ENCODE peak calls at places on chromosomes 12 and 14, in six cellular contexts. One of them, this sample, is unnamed.

GRCh38 chr12:51823875-51824565 is 24.5 kb downstream of the FIGNL2 start:
- DNase-seq in HepG2: peak; percentile 59
- DNase-seq in mammary epithelial cell: peak; percentile 57
- DNase-seq in fibroblast of lung: peak; percentile 57
- DNase-seq in GM23338: peak; percentile 86
- DNase-seq in hepatocyte: peak; percentile 82
- DNase-seq in this sample: no peak

GRCh38 chr12:107379852-107380567 is 286.7 kb upstream of the CRY1 start:
- DNase-seq in fibroblast of lung: peak; percentile 47
- DNase-seq in mammary epithelial cell: peak; percentile 76
- DNase-seq in GM23338: no peak
- DNase-seq in hepatocyte: peak; percentile 51
- DNase-seq in HepG2: peak; percentile 67
- DNase-seq in this sample: no peak

GRCh38 chr12:55942055-55942454 is 11.1 kb downstream of the DGKA start:
- DNase-seq in HepG2: no peak
- DNase-seq in fibroblast of lung: no peak
- DNase-seq in GM23338: no peak
- DNase-seq in hepatocyte: no peak
- DNase-seq in mammary epithelial cell: no peak
- DNase-seq in this sample: no peak

GRCh38 chr12:12926571-12927071 is 25.3 kb downstream of the GPRC5D start:
- DNase-seq in HepG2: no peak
- DNase-seq in hepatocyte: no peak
- DNase-seq in GM23338: no peak
- DNase-seq in mammary epithelial cell: no peak
- DNase-seq in fibroblast of lung: peak; percentile 41
- DNase-seq in this sample: no peak

GRCh38 chr12:28527631-28528249 is 337.5 kb downstream of the CCDC91 start:
- DNase-seq in HepG2: no peak
- DNase-seq in hepatocyte: no peak
- DNase-seq in GM23338: no peak
- DNase-seq in mammary epithelial cell: peak; percentile 40
- DNase-seq in fibroblast of lung: no peak
- DNase-seq in this sample: no peak

GRCh38 chr12:94603434-94604068 is 46.8 kb downstream of the TMCC3 start:
- DNase-seq in HepG2: peak; percentile 5
- DNase-seq in hepatocyte: no peak
- DNase-seq in fibroblast of lung: no peak
- DNase-seq in mammary epithelial cell: no peak
- DNase-seq in GM23338: peak; percentile 75
- DNase-seq in this sample: no peak

GRCh38 chr12:108333898-108334699 is 5.0 kb downstream of the CMKLR1 start:
- DNase-seq in mammary epithelial cell: peak; percentile 30
- DNase-seq in HepG2: no peak
- DNase-seq in GM23338: no peak
- DNase-seq in hepatocyte: no peak
- DNase-seq in fibroblast of lung: peak; percentile 21
- DNase-seq in this sample: no peak

GRCh38 chr12:107515446-107515958 is 170.1 kb upstream of the PWP1 start:
- DNase-seq in HepG2: no peak
- DNase-seq in GM23338: peak; percentile 22
- DNase-seq in fibroblast of lung: peak; percentile 99
- DNase-seq in mammary epithelial cell: peak; percentile 99
- DNase-seq in hepatocyte: peak; percentile 50
- DNase-seq in this sample: peak; percentile 89

GRCh38 chr14:72619071-72619710 is 274.7 kb downstream of the DPF3 start:
- DNase-seq in mammary epithelial cell: peak; percentile 28
- DNase-seq in hepatocyte: no peak
- DNase-seq in HepG2: no peak
- DNase-seq in GM23338: no peak
- DNase-seq in fibroblast of lung: no peak
- DNase-seq in this sample: no peak

GRCh38 chr12:33437598-33437997 is 2.0 kb downstream of the SYT10 start:
- DNase-seq in mammary epithelial cell: no peak
- DNase-seq in HepG2: no peak
- DNase-seq in hepatocyte: no peak
- DNase-seq in GM23338: no peak
- DNase-seq in fibroblast of lung: no peak
- DNase-seq in this sample: no peak

GRCh38 chr12:74791365-74791764 is 253.7 kb downstream of the ATXN7L3B start:
- DNase-seq in GM23338: peak; percentile 41
- DNase-seq in fibroblast of lung: peak; percentile 27
- DNase-seq in HepG2: no peak
- DNase-seq in hepatocyte: peak; percentile 11
- DNase-seq in mammary epithelial cell: no peak
- DNase-seq in this sample: no peak

GRCh38 chr14:54695196-54695595 is 128.3 kb downstream of the SAMD4A start:
- DNase-seq in hepatocyte: no peak
- DNase-seq in GM23338: no peak
- DNase-seq in fibroblast of lung: no peak
- DNase-seq in mammary epithelial cell: peak; percentile 32
- DNase-seq in HepG2: no peak
- DNase-seq in this sample: no peak

GRCh38 chr14:64649383-64649998 is 54.7 kb upstream of the PLEKHG3 start:
- DNase-seq in HepG2: no peak
- DNase-seq in mammary epithelial cell: no peak
- DNase-seq in hepatocyte: no peak
- DNase-seq in GM23338: peak; percentile 41
- DNase-seq in fibroblast of lung: peak; percentile 60
- DNase-seq in this sample: no peak

GRCh38 chr14:53004976-53005375 is 54.1 kb upstream of the FERMT2 start:
- DNase-seq in mammary epithelial cell: no peak
- DNase-seq in fibroblast of lung: peak; percentile 68
- DNase-seq in HepG2: no peak
- DNase-seq in hepatocyte: no peak
- DNase-seq in GM23338: no peak
- DNase-seq in this sample: no peak

GRCh38 chr12:52942914-52943207 is 6.1 kb upstream of the KRT18 start:
- DNase-seq in HepG2: no peak
- DNase-seq in mammary epithelial cell: no peak
- DNase-seq in fibroblast of lung: no peak
- DNase-seq in GM23338: no peak
- DNase-seq in hepatocyte: no peak
- DNase-seq in this sample: no peak
- H3K4me1 ChIP-seq in HepG2: peaks cover 59% of the 10 kb centered on the region
- H3K4me1 ChIP-seq in mammary epithelial cell: peaks cover 20% of the 10 kb centered on the region
- H3K4me1 ChIP-seq in fibroblast of lung: no peaks in the 10 kb centered on the region
- H3K4me1 ChIP-seq in GM23338: peaks cover 32% of the 10 kb centered on the region
- H3K4me1 ChIP-seq in hepatocyte: peaks cover 47% of the 10 kb centered on the region
- H3K4me1 ChIP-seq in this sample: peaks cover 8% of the 10 kb centered on the region

DNA sequence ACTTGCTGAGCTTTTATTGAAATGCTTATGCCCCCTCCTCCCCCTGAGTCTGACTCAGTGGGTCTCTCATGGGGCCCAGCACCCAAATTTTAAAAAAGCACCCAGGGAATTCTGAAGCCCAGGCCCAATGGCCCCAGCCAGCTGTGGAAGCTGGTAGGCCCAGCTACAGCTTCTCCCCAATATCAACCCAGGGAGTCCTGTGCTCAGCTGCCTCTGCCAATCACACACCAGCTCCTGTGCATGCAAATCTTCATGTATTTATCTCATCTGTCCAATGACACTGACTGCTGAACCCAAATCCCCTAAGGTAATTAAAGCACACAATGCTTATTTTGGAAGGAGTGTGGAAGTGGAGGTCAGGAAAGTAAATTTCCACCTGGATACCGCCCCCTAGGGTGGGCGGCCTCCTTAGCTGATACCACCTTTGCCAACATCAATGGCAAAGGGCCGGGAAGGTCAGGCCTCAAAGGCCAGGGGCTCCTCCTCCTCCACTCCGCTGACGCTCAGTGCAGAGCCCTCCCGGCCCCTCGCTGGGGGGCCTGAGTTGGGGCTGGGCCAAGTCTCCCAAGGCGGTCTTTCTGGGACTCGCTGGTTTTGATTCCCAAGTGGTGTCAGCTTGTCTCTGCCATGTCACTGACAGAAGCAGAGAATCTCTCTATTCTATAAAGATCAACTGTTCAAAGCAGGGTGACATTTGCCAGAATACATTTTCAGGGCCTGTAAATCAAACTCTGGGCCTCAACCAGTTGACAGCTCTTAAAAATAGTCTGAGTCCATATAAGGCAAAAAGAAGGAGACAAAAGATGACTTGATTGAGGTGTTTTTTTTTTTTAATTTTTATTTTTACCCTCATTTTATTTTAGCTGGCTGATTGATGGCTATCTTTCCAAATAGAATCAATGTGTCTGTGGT is 76.0 kb downstream of the CCDC88C start:
- DNase-seq in hepatocyte: no peak
- DNase-seq in mammary epithelial cell: no peak
- DNase-seq in HepG2: no peak
- DNase-seq in fibroblast of lung: no peak
- DNase-seq in GM23338: no peak
- DNase-seq in this sample: no peak
- H4K20me1 ChIP-seq in hepatocyte: no peaks in the 10 kb centered on the region
- H4K20me1 ChIP-seq in mammary epithelial cell: no peaks in the 10 kb centered on the region
- H4K20me1 ChIP-seq in HepG2: no peaks in the 10 kb centered on the region
- H4K20me1 ChIP-seq in fibroblast of lung: no peaks in the 10 kb centered on the region
- H4K20me1 ChIP-seq in GM23338: no peaks in the 10 kb centered on the region
- H4K20me1 ChIP-seq in this sample: no peaks in the 10 kb centered on the region

GRCh38 chr14:56797569-56798446 is 12.5 kb downstream of the OTX2 start:
- DNase-seq in GM23338: peak; percentile 67
- DNase-seq in hepatocyte: peak; percentile 9
- DNase-seq in HepG2: no peak
- DNase-seq in fibroblast of lung: no peak
- DNase-seq in mammary epithelial cell: no peak
- DNase-seq in this sample: no peak
- TF ChIP-seq EZH2 in GM23338: peak; percentile 66
- TF ChIP-seq EZH2 in hepatocyte: peak; percentile 71
- TF ChIP-seq EZH2 in HepG2: no peak
- TF ChIP-seq EZH2 in fibroblast of lung: peak; percentile 78
- TF ChIP-seq EZH2 in mammary epithelial cell: no peak
- TF ChIP-seq EZH2 in this sample: peak; percentile 57

DNA sequence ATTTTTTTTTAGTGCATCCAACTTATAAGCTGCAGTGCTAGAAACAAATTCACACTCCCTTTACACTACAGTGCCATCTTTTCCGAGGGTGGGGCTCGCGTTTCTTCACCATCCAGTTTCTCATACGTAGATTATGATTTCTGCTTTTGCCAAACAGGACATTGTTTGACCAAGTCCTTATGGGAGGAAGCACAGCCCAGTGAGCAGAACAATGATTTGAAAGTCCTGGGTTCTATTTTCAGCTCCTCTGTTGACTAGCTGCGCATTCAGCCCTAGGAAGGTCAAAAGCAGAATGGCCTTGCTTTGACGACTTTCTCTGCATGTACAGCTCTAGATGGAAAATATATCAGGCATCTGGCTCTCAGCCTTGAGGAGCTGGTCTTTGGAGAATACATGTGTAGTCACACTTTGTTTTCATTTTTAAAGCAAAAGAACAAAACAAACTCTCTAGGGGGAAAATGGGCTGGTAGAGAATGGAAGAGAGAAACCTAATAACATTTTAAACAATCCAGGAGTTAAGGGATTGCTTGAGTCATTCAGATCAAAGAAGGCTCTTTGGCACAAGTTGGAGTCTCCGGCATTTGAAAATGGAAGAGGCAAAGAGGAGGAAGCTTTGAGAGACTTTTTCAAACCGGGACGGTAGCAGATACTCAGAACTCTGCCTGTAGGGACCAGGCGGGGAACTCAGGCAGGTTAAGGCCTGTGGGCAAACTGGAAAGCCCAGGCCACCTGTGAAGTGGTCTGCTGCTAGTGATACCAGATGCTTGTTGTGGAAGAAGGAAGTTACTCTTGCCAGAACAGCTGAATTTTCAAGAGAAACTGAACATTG is 257.3 kb upstream of the PLEKHG7 start:
- DNase-seq in mammary epithelial cell: peak; percentile 54
- DNase-seq in GM23338: no peak
- DNase-seq in hepatocyte: no peak
- DNase-seq in HepG2: no peak
- DNase-seq in fibroblast of lung: no peak
- DNase-seq in this sample: no peak
- H3K4me1 ChIP-seq in mammary epithelial cell: peaks cover 17% of the 10 kb centered on the region
- H3K4me1 ChIP-seq in GM23338: no peaks in the 10 kb centered on the region
- H3K4me1 ChIP-seq in hepatocyte: no peaks in the 10 kb centered on the region
- H3K4me1 ChIP-seq in HepG2: no peaks in the 10 kb centered on the region
- H3K4me1 ChIP-seq in fibroblast of lung: no peaks in the 10 kb centered on the region
- H3K4me1 ChIP-seq in this sample: peaks cover 23% of the 10 kb centered on the region

GRCh38 chr12:1749019-1749418 is 58.1 kb downstream of the ADIPOR2 start:
- DNase-seq in fibroblast of lung: no peak
- DNase-seq in mammary epithelial cell: no peak
- DNase-seq in HepG2: peak; percentile 21
- DNase-seq in GM23338: no peak
- DNase-seq in hepatocyte: no peak
- DNase-seq in this sample: no peak
- H4K20me1 ChIP-seq in fibroblast of lung: no peaks in the 10 kb centered on the region
- H4K20me1 ChIP-seq in mammary epithelial cell: no peaks in the 10 kb centered on the region
- H4K20me1 ChIP-seq in HepG2: peaks cover 3% of the 10 kb centered on the region
- H4K20me1 ChIP-seq in GM23338: peaks cover 11% of the 10 kb centered on the region
- H4K20me1 ChIP-seq in hepatocyte: peaks cover 6% of the 10 kb centered on the region
- H4K20me1 ChIP-seq in this sample: no peaks in the 10 kb centered on the region

GRCh38 chr14:95597784-95598204 is 62.9 kb downstream of the GLRX5 start:
- DNase-seq in HepG2: no peak
- DNase-seq in fibroblast of lung: peak; percentile 29
- DNase-seq in hepatocyte: peak; percentile 71
- DNase-seq in mammary epithelial cell: peak; percentile 21
- DNase-seq in GM23338: peak; percentile 70
- DNase-seq in this sample: no peak
- TF ChIP-seq EZH2 in HepG2: no peak
- TF ChIP-seq EZH2 in fibroblast of lung: no peak
- TF ChIP-seq EZH2 in hepatocyte: no peak
- TF ChIP-seq EZH2 in mammary epithelial cell: no peak
- TF ChIP-seq EZH2 in GM23338: no peak
- TF ChIP-seq EZH2 in this sample: peak; percentile 50

DNA sequence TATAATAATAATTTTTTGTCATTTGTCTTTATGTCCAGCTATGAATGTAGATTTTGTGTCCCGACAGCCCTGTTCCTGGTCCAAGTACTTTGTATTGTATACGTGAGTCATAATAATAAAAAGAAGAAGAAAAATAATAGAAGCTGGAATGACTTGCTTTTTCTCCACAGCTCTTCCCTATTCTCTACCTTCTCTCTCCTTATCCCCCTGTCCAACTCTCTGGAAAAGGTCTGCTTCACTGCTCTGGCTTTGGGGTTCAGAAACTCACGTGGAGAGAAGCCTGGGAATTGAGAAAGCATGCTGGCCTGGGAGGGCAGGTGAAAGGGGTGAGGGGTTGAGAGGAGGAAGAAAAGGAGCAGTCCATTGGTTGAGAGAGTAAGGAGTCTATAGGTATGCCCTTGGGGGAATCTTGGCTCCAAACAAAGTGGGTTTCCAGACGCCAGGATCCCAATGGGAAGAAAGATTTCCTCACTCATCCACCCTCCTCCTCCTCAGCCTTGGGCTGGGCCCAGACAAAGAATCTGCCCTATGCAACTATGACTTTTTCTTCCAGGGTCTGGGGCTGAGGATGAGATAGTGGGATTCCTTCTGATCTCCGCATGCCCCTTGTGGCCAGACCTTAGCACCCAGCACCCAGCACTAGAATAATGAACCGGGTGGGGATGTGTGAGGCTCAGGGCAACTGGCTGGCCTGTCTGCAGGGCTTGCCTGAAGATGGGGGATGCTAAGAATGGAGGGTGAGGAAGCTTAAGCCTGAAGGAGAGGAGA is 4.0 kb downstream of the HOXC8 start:
- DNase-seq in hepatocyte: no peak
- DNase-seq in GM23338: no peak
- DNase-seq in mammary epithelial cell: no peak
- DNase-seq in fibroblast of lung: no peak
- DNase-seq in HepG2: no peak
- DNase-seq in this sample: no peak
- H3K4me1 ChIP-seq in hepatocyte: peaks cover 9% of the 10 kb centered on the region
- H3K4me1 ChIP-seq in GM23338: peaks cover 50% of the 10 kb centered on the region
- H3K4me1 ChIP-seq in mammary epithelial cell: peaks cover 13% of the 10 kb centered on the region
- H3K4me1 ChIP-seq in fibroblast of lung: no peaks in the 10 kb centered on the region
- H3K4me1 ChIP-seq in HepG2: peaks cover 21% of the 10 kb centered on the region
- H3K4me1 ChIP-seq in this sample: peaks cover 19% of the 10 kb centered on the region